ENCODE peak calls at places on chromosomes 16 and 17, in seven cellular contexts. One of them, this sample, is unnamed.

GRCh38 chr17:63165420-63165819 is 199.4 kb downstream of the TANC2 start:
- DNase-seq in endothelial cell of umbilical vein: no peak
- DNase-seq in left ventricle myocardium inferior: no peak
- DNase-seq in GM23248: no peak
- DNase-seq in cardiac muscle cell: no peak
- DNase-seq in thyroid gland: no peak
- DNase-seq in IMR-90: no peak
- DNase-seq in this sample: no peak

GRCh38 chr16:60727856-60728255 is 1308.4 kb downstream of the CDH8 start:
- DNase-seq in endothelial cell of umbilical vein: no peak
- DNase-seq in IMR-90: no peak
- DNase-seq in cardiac muscle cell: no peak
- DNase-seq in left ventricle myocardium inferior: no peak
- DNase-seq in thyroid gland: no peak
- DNase-seq in GM23248: no peak
- DNase-seq in this sample: no peak

GRCh38 chr16:67979955-67980678 is at the start of gene DPEP3:
- DNase-seq in endothelial cell of umbilical vein: no peak
- DNase-seq in left ventricle myocardium inferior: no peak
- DNase-seq in GM23248: no peak
- DNase-seq in IMR-90: no peak
- DNase-seq in thyroid gland: no peak
- DNase-seq in cardiac muscle cell: peak; percentile 5
- DNase-seq in this sample: no peak

GRCh38 chr16:54812229-54812628 is 118.4 kb upstream of the IRX5 start:
- DNase-seq in thyroid gland: no peak
- DNase-seq in endothelial cell of umbilical vein: no peak
- DNase-seq in IMR-90: no peak
- DNase-seq in GM23248: peak; percentile 22
- DNase-seq in cardiac muscle cell: peak; percentile 17
- DNase-seq in left ventricle myocardium inferior: no peak
- DNase-seq in this sample: no peak

GRCh38 chr17:42917236-42917603 is 16.6 kb downstream of the G6PC1 start:
- DNase-seq in IMR-90: no peak
- DNase-seq in GM23248: no peak
- DNase-seq in cardiac muscle cell: no peak
- DNase-seq in thyroid gland: no peak
- DNase-seq in endothelial cell of umbilical vein: peak; percentile 56
- DNase-seq in left ventricle myocardium inferior: no peak
- DNase-seq in this sample: no peak

GRCh38 chr16:69482410-69482951 is 58.1 kb downstream of the CYB5B start:
- DNase-seq in endothelial cell of umbilical vein: peak; percentile 97
- DNase-seq in IMR-90: peak; percentile 27
- DNase-seq in thyroid gland: peak; percentile 77
- DNase-seq in GM23248: peak; percentile 89
- DNase-seq in left ventricle myocardium inferior: peak; percentile 72
- DNase-seq in cardiac muscle cell: peak; percentile 93
- DNase-seq in this sample: peak; percentile 37

GRCh38 chr17:49344914-49345313 is 17.1 kb downstream of the ZNF652 start:
- DNase-seq in cardiac muscle cell: peak; percentile 48
- DNase-seq in endothelial cell of umbilical vein: no peak
- DNase-seq in IMR-90: no peak
- DNase-seq in left ventricle myocardium inferior: no peak
- DNase-seq in thyroid gland: no peak
- DNase-seq in GM23248: peak; percentile 20
- DNase-seq in this sample: no peak

GRCh38 chr16:10646581-10647263 is 48.0 kb downstream of the TEKT5 start:
- DNase-seq in endothelial cell of umbilical vein: no peak
- DNase-seq in GM23248: no peak
- DNase-seq in IMR-90: no peak
- DNase-seq in cardiac muscle cell: no peak
- DNase-seq in left ventricle myocardium inferior: no peak
- DNase-seq in thyroid gland: no peak
- DNase-seq in this sample: no peak

GRCh38 chr16:51120289-51121008 is 30.6 kb downstream of the SALL1 start:
- DNase-seq in endothelial cell of umbilical vein: no peak
- DNase-seq in cardiac muscle cell: no peak
- DNase-seq in IMR-90: no peak
- DNase-seq in GM23248: no peak
- DNase-seq in thyroid gland: no peak
- DNase-seq in left ventricle myocardium inferior: no peak
- DNase-seq in this sample: no peak

GRCh38 chr17:704111-704864 is 10.4 kb downstream of the VPS53 start:
- DNase-seq in left ventricle myocardium inferior: no peak
- DNase-seq in endothelial cell of umbilical vein: no peak
- DNase-seq in GM23248: no peak
- DNase-seq in cardiac muscle cell: no peak
- DNase-seq in IMR-90: no peak
- DNase-seq in thyroid gland: peak; percentile 82
- DNase-seq in this sample: no peak

GRCh38 chr16:15749985-15750384 is 99.9 kb downstream of the NDE1 start:
- DNase-seq in thyroid gland: no peak
- DNase-seq in IMR-90: no peak
- DNase-seq in GM23248: no peak
- DNase-seq in left ventricle myocardium inferior: no peak
- DNase-seq in cardiac muscle cell: no peak
- DNase-seq in endothelial cell of umbilical vein: no peak
- DNase-seq in this sample: no peak

GRCh38 chr16:15746332-15746731 is 96.3 kb downstream of the NDE1 start:
- DNase-seq in cardiac muscle cell: no peak
- DNase-seq in GM23248: no peak
- DNase-seq in endothelial cell of umbilical vein: no peak
- DNase-seq in thyroid gland: no peak
- DNase-seq in IMR-90: no peak
- DNase-seq in left ventricle myocardium inferior: no peak
- DNase-seq in this sample: no peak

GRCh38 chr16:15748654-15749053 is 98.6 kb downstream of the NDE1 start:
- DNase-seq in thyroid gland: no peak
- DNase-seq in GM23248: no peak
- DNase-seq in endothelial cell of umbilical vein: no peak
- DNase-seq in IMR-90: no peak
- DNase-seq in cardiac muscle cell: no peak
- DNase-seq in left ventricle myocardium inferior: no peak
- DNase-seq in this sample: no peak

GRCh38 chr16:15749371-15749770 is 99.3 kb downstream of the NDE1 start:
- DNase-seq in IMR-90: peak; percentile 21
- DNase-seq in GM23248: no peak
- DNase-seq in left ventricle myocardium inferior: no peak
- DNase-seq in cardiac muscle cell: no peak
- DNase-seq in thyroid gland: no peak
- DNase-seq in endothelial cell of umbilical vein: no peak
- DNase-seq in this sample: no peak

GRCh38 chr16:15747937-15748336 is 97.9 kb downstream of the NDE1 start:
- DNase-seq in left ventricle myocardium inferior: no peak
- DNase-seq in IMR-90: no peak
- DNase-seq in cardiac muscle cell: no peak
- DNase-seq in thyroid gland: no peak
- DNase-seq in endothelial cell of umbilical vein: no peak
- DNase-seq in GM23248: no peak
- DNase-seq in this sample: no peak
- H3K4me1 ChIP-seq in left ventricle myocardium inferior: no peaks in the 10 kb centered on the region
- H3K4me1 ChIP-seq in IMR-90: no peaks in the 10 kb centered on the region
- H3K4me1 ChIP-seq in cardiac muscle cell: no peaks in the 10 kb centered on the region
- H3K4me1 ChIP-seq in thyroid gland: no peaks in the 10 kb centered on the region
- H3K4me1 ChIP-seq in endothelial cell of umbilical vein: no peaks in the 10 kb centered on the region
- H3K4me1 ChIP-seq in GM23248: no peaks in the 10 kb centered on the region
- H3K4me1 ChIP-seq in this sample: peaks cover 4% of the 10 kb centered on the region

DNA sequence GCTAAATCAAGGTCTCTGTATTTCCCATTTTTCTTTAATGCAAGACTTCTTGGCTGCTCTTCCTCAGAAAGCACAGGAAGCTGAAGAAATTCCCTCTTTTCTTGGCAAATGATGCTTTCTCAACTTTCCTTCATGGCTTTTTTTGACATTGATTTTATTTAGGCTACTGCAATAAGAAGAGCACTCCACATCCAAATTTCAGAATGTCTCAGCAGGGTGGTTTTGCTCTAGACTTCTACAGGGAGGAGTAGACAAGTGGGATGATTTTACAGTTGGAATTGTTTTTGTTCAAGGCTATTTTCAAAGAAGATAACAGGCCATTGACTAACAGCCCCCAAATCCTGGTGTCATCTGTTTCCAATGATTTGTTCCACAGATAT is 7.8 kb downstream of the FAM20A start:
- DNase-seq in IMR-90: no peak
- DNase-seq in cardiac muscle cell: peak; percentile 46
- DNase-seq in GM23248: no peak
- DNase-seq in left ventricle myocardium inferior: no peak
- DNase-seq in endothelial cell of umbilical vein: no peak
- DNase-seq in thyroid gland: no peak
- DNase-seq in this sample: no peak
- H3K4me3 ChIP-seq in IMR-90: no peak overlapping the region
- H3K4me3 ChIP-seq in cardiac muscle cell: no peak overlapping the region
- H3K4me3 ChIP-seq in GM23248: no peak overlapping the region
- H3K4me3 ChIP-seq in left ventricle myocardium inferior: no peak overlapping the region
- H3K4me3 ChIP-seq in endothelial cell of umbilical vein: no peak overlapping the region
- H3K4me3 ChIP-seq in thyroid gland: no peak overlapping the region
- H3K4me3 ChIP-seq in this sample: no peak overlapping the region

GRCh38 chr17:67055811-67056745 is 11.7 kb downstream of the CACNG1 start:
- DNase-seq in cardiac muscle cell: no peak
- DNase-seq in GM23248: no peak
- DNase-seq in IMR-90: no peak
- DNase-seq in endothelial cell of umbilical vein: no peak
- DNase-seq in thyroid gland: no peak
- DNase-seq in left ventricle myocardium inferior: no peak
- DNase-seq in this sample: no peak
- H3K27me3 ChIP-seq in cardiac muscle cell: no peaks in the 10 kb centered on the region
- H3K27me3 ChIP-seq in GM23248: peaks cover 3% of the 10 kb centered on the region
- H3K27me3 ChIP-seq in IMR-90: peaks cover 4% of the 10 kb centered on the region
- H3K27me3 ChIP-seq in endothelial cell of umbilical vein: no peaks in the 10 kb centered on the region
- H3K27me3 ChIP-seq in thyroid gland: no peaks in the 10 kb centered on the region
- H3K27me3 ChIP-seq in left ventricle myocardium inferior: no peaks in the 10 kb centered on the region
- H3K27me3 ChIP-seq in this sample: no peaks in the 10 kb centered on the region

DNA sequence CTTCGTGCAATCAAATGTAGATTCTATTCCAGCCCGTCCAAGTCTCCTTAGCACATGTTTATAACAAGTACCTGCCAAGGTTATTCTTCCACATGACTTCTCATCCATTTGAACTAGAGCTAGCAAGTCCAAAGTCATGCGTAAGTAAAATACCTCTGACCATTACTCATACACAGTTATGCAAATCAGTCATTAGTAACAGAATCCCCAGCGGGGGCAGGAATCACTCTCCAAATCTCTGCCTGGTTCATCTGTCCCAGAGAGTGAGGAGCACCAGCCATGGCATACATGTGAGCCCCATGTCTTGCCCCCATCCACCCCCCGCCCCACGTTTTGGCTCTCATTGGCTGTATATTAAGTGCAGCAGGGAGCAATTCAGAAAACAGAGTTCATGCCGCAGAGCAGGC is 27.7 kb downstream of the SRL start:
- DNase-seq in GM23248: peak; percentile 93
- DNase-seq in endothelial cell of umbilical vein: no peak
- DNase-seq in left ventricle myocardium inferior: no peak
- DNase-seq in cardiac muscle cell: peak; percentile 82
- DNase-seq in IMR-90: peak; percentile 96
- DNase-seq in thyroid gland: peak; percentile 86
- DNase-seq in this sample: peak; percentile 37
- H3K4me1 ChIP-seq in GM23248: peaks cover 27% of the 10 kb centered on the region
- H3K4me1 ChIP-seq in endothelial cell of umbilical vein: no peaks in the 10 kb centered on the region
- H3K4me1 ChIP-seq in left ventricle myocardium inferior: peaks cover 97% of the 10 kb centered on the region
- H3K4me1 ChIP-seq in cardiac muscle cell: peaks cover 45% of the 10 kb centered on the region
- H3K4me1 ChIP-seq in IMR-90: peaks cover 30% of the 10 kb centered on the region
- H3K4me1 ChIP-seq in thyroid gland: peaks cover 71% of the 10 kb centered on the region
- H3K4me1 ChIP-seq in this sample: peaks cover 45% of the 10 kb centered on the region

DNA sequence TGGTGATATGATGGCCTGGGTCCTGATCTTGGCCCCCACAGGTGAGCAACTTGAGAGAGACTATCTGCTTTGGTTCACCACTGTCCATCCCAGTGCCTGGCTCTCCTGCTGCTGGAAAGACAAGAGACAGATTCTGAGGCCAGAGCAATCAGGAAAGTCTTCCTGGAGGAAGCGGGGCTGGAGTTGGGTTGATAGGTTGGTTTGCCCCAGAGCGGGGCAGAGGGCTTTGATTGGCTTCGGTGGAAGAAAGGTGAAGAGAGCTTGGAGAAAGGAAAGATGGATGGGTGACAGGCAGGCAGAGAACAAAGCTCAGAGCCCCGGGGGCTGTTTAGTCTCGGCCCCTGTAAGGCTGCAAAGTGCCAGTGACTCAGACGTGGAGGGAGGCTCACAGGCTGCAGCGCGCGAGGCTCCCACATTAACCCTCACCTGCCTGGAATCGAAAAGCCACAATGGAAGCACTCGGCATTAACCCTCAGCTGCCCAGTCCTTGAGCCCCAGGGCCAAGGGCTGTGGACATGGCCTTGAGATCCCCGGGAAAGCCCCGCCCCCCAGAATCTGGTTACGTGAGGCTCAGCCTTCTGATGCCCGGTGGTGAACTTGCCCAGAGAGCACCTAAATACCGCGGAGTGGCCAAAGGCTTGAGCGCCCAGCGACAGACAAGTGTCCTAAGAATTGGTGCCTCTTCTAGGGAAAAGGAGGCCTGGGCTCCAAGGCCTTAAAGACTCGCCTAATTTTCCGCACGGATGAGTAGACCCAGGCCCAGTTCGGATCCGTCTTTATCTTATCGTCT is 988 bp upstream of the CPNE2 start:
- DNase-seq in GM23248: peak; percentile 70
- DNase-seq in endothelial cell of umbilical vein: peak; percentile 40
- DNase-seq in thyroid gland: peak; percentile 60
- DNase-seq in IMR-90: peak; percentile 53
- DNase-seq in cardiac muscle cell: peak; percentile 42
- DNase-seq in left ventricle myocardium inferior: peak; percentile 40
- DNase-seq in this sample: peak; percentile 33
- H3K4me3 ChIP-seq in GM23248: peak overlapping the region; percentile 77
- H3K4me3 ChIP-seq in endothelial cell of umbilical vein: peak overlapping the region; percentile 86
- H3K4me3 ChIP-seq in thyroid gland: peak overlapping the region; percentile 53
- H3K4me3 ChIP-seq in IMR-90: peak overlapping the region; percentile 96
- H3K4me3 ChIP-seq in cardiac muscle cell: peak overlapping the region; percentile 96
- H3K4me3 ChIP-seq in left ventricle myocardium inferior: peak overlapping the region; percentile 83
- H3K4me3 ChIP-seq in this sample: peak overlapping the region; percentile 70

GRCh38 chr17:38588775-38589174 is 17.0 kb downstream of the SRCIN1 start:
- DNase-seq in endothelial cell of umbilical vein: no peak
- DNase-seq in left ventricle myocardium inferior: no peak
- DNase-seq in GM23248: no peak
- DNase-seq in IMR-90: no peak
- DNase-seq in thyroid gland: no peak
- DNase-seq in cardiac muscle cell: no peak
- DNase-seq in this sample: no peak
- H3K27me3 ChIP-seq in endothelial cell of umbilical vein: peaks cover 27% of the 10 kb centered on the region
- H3K27me3 ChIP-seq in left ventricle myocardium inferior: peaks cover 100% of the 10 kb centered on the region
- H3K27me3 ChIP-seq in GM23248: peaks cover 13% of the 10 kb centered on the region
- H3K27me3 ChIP-seq in IMR-90: peaks cover 89% of the 10 kb centered on the region
- H3K27me3 ChIP-seq in thyroid gland: no peaks in the 10 kb centered on the region
- H3K27me3 ChIP-seq in cardiac muscle cell: no peaks in the 10 kb centered on the region
- H3K27me3 ChIP-seq in this sample: peaks cover 99% of the 10 kb centered on the region